ENCODE peak calls at places on chromosomes 2 and 18, in eight cellular contexts. One of them, this sample, is unnamed.

GRCh38 chr18:35740616-35741015 is 159.1 kb downstream of the GALNT1 start:
- DNase-seq in K562: no peak
- DNase-seq in transverse colon: no peak
- DNase-seq in stomach: no peak
- DNase-seq in sigmoid colon: no peak
- DNase-seq in IMR-90: no peak
- DNase-seq in breast epithelium: no peak
- DNase-seq in adrenal gland: no peak
- DNase-seq in this sample: no peak

GRCh38 chr2:236133410-236134012 is 34.7 kb downstream of the GBX2 start:
- DNase-seq in K562: no peak
- DNase-seq in transverse colon: no peak
- DNase-seq in stomach: no peak
- DNase-seq in sigmoid colon: no peak
- DNase-seq in IMR-90: no peak
- DNase-seq in breast epithelium: no peak
- DNase-seq in adrenal gland: no peak
- DNase-seq in this sample: no peak

GRCh38 chr2:58702302-58702696 is 461.2 kb upstream of the FANCL start:
- DNase-seq in K562: no peak
- DNase-seq in transverse colon: no peak
- DNase-seq in stomach: no peak
- DNase-seq in sigmoid colon: no peak
- DNase-seq in IMR-90: peak; percentile 0
- DNase-seq in breast epithelium: no peak
- DNase-seq in adrenal gland: no peak
- DNase-seq in this sample: no peak

GRCh38 chr2:184597571-184597980 is 753 bp upstream of the ZNF804A start:
- DNase-seq in K562: no peak
- DNase-seq in transverse colon: peak; percentile 20
- DNase-seq in stomach: no peak
- DNase-seq in sigmoid colon: no peak
- DNase-seq in IMR-90: peak; percentile 63
- DNase-seq in breast epithelium: no peak
- DNase-seq in adrenal gland: no peak
- DNase-seq in this sample: peak; percentile 21

GRCh38 chr2:69089244-69089643 is 76.3 kb downstream of the ANTXR1 start:
- DNase-seq in K562: no peak
- DNase-seq in transverse colon: no peak
- DNase-seq in stomach: no peak
- DNase-seq in sigmoid colon: no peak
- DNase-seq in IMR-90: peak; percentile 57
- DNase-seq in breast epithelium: no peak
- DNase-seq in adrenal gland: no peak
- DNase-seq in this sample: no peak

GRCh38 chr18:75244336-75244735 is 33.7 kb downstream of the TSHZ1 start:
- DNase-seq in K562: peak; percentile 28
- DNase-seq in transverse colon: no peak
- DNase-seq in stomach: no peak
- DNase-seq in sigmoid colon: no peak
- DNase-seq in IMR-90: no peak
- DNase-seq in breast epithelium: no peak
- DNase-seq in adrenal gland: no peak
- DNase-seq in this sample: no peak

GRCh38 chr2:168632733-168633132 is 169.7 kb upstream of the NOSTRIN start:
- DNase-seq in K562: peak; percentile 38
- DNase-seq in transverse colon: no peak
- DNase-seq in stomach: no peak
- DNase-seq in sigmoid colon: no peak
- DNase-seq in IMR-90: peak; percentile 59
- DNase-seq in breast epithelium: no peak
- DNase-seq in adrenal gland: no peak
- DNase-seq in this sample: peak; percentile 37

GRCh38 chr2:195411219-195411687 is 245.8 kb upstream of the SLC39A10 start:
- DNase-seq in K562: no peak
- DNase-seq in transverse colon: no peak
- DNase-seq in stomach: no peak
- DNase-seq in sigmoid colon: no peak
- DNase-seq in IMR-90: peak; percentile 69
- DNase-seq in breast epithelium: no peak
- DNase-seq in adrenal gland: no peak
- DNase-seq in this sample: no peak

GRCh38 chr2:211157211-211157610 is 600.8 kb downstream of the CPS1 start:
- DNase-seq in K562: no peak
- DNase-seq in transverse colon: no peak
- DNase-seq in stomach: no peak
- DNase-seq in sigmoid colon: no peak
- DNase-seq in IMR-90: no peak
- DNase-seq in breast epithelium: no peak
- DNase-seq in adrenal gland: no peak
- DNase-seq in this sample: no peak

GRCh38 chr2:211159972-211160371 is 603.6 kb downstream of the CPS1 start:
- DNase-seq in K562: no peak
- DNase-seq in transverse colon: no peak
- DNase-seq in stomach: no peak
- DNase-seq in sigmoid colon: no peak
- DNase-seq in IMR-90: no peak
- DNase-seq in breast epithelium: no peak
- DNase-seq in adrenal gland: no peak
- DNase-seq in this sample: no peak

GRCh38 chr2:211157856-211158463 is 601.6 kb downstream of the CPS1 start:
- DNase-seq in K562: peak; percentile 6
- DNase-seq in transverse colon: peak; percentile 73
- DNase-seq in stomach: peak; percentile 85
- DNase-seq in sigmoid colon: peak; percentile 64
- DNase-seq in IMR-90: peak; percentile 36
- DNase-seq in breast epithelium: peak; percentile 28
- DNase-seq in adrenal gland: peak; percentile 71
- DNase-seq in this sample: peak; percentile 94

GRCh38 chr2:211161236-211161635 is 604.8 kb downstream of the CPS1 start:
- DNase-seq in K562: no peak
- DNase-seq in transverse colon: no peak
- DNase-seq in stomach: no peak
- DNase-seq in sigmoid colon: no peak
- DNase-seq in IMR-90: no peak
- DNase-seq in breast epithelium: no peak
- DNase-seq in adrenal gland: no peak
- DNase-seq in this sample: no peak
- TF ChIP-seq POLR2A in K562: no peak
- TF ChIP-seq POLR2A in transverse colon: no peak
- TF ChIP-seq POLR2A in stomach: no peak
- TF ChIP-seq POLR2A in sigmoid colon: no peak
- TF ChIP-seq POLR2A in IMR-90: no peak
- TF ChIP-seq POLR2A in breast epithelium: no peak
- TF ChIP-seq POLR2A in adrenal gland: no peak
- TF ChIP-seq POLR2A in this sample: no peak

GRCh38 chr2:126881591-126881990 is 17.1 kb upstream of the TEX51 start:
- DNase-seq in K562: no peak
- DNase-seq in transverse colon: no peak
- DNase-seq in stomach: no peak
- DNase-seq in sigmoid colon: peak; percentile 41
- DNase-seq in IMR-90: no peak
- DNase-seq in breast epithelium: no peak
- DNase-seq in adrenal gland: peak; percentile 4
- DNase-seq in this sample: no peak
- H3K27ac ChIP-seq in K562: no peak overlapping the region
- H3K27ac ChIP-seq in transverse colon: no peak overlapping the region
- H3K27ac ChIP-seq in stomach: no peak overlapping the region
- H3K27ac ChIP-seq in sigmoid colon: no peak overlapping the region
- H3K27ac ChIP-seq in IMR-90: no peak overlapping the region
- H3K27ac ChIP-seq in breast epithelium: no peak overlapping the region
- H3K27ac ChIP-seq in adrenal gland: no peak overlapping the region
- H3K27ac ChIP-seq in this sample: no peak overlapping the region

DNA sequence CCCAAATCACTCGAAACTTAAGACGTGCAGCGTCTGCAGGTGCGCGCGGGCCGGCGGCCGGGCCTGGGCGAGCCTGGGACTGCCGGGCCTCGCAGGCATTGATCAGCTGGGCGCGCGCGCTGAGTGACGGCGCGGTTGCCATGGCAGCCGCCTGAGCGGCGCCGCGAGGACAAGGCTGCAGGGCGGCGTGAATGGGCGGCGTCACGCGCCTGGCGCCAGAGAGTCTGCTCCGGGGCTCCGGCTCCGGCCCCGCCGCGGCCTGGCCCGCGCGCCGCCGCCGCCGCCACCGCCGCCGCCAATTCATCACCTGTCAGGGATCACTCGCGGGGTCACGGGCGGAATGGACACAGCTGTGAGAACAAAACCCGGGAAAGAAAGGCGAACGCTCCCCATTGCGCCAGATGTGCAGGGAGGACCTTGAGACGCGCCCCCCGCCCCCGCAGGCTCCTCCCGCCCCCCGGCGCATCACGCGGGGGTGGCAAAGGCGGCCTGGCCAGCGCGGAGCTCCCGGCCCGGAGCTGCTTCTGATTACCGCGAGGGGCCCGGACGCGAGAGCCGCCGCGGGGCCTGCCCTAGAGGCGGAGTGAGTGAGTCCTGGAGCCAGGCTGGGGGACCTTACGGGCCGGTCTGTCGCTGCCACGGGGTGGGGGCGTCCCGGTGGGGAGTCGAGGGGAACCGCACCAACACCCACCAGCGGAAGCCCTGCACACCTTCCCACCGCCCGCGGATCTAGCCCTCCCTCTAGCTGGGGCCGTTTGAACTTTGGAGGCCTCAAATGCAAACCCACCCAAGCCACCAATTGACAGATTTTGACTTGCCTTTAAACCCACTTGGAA is 2.9 kb upstream of the ID2 start:
- DNase-seq in K562: peak; percentile 90
- DNase-seq in transverse colon: peak; percentile 94
- DNase-seq in stomach: peak; percentile 95
- DNase-seq in sigmoid colon: peak; percentile 96
- DNase-seq in IMR-90: peak; percentile 91
- DNase-seq in breast epithelium: peak; percentile 80
- DNase-seq in adrenal gland: peak; percentile 94
- DNase-seq in this sample: peak; percentile 96
- TF ChIP-seq POLR2A in K562: peak; percentile 64
- TF ChIP-seq POLR2A in transverse colon: peak; percentile 54
- TF ChIP-seq POLR2A in stomach: no peak
- TF ChIP-seq POLR2A in sigmoid colon: no peak
- TF ChIP-seq POLR2A in IMR-90: peak; percentile 24
- TF ChIP-seq POLR2A in breast epithelium: no peak
- TF ChIP-seq POLR2A in adrenal gland: peak; percentile 84
- TF ChIP-seq POLR2A in this sample: no peak

GRCh38 chr2:240437861-240438809 is 2.7 kb downstream of the GPC1 start:
- DNase-seq in K562: peak; percentile 83
- DNase-seq in transverse colon: peak; percentile 62
- DNase-seq in stomach: peak; percentile 78
- DNase-seq in sigmoid colon: peak; percentile 86
- DNase-seq in IMR-90: peak; percentile 42
- DNase-seq in breast epithelium: no peak
- DNase-seq in adrenal gland: peak; percentile 79
- DNase-seq in this sample: peak; percentile 86
- H3K27ac ChIP-seq in K562: no peak overlapping the region
- H3K27ac ChIP-seq in transverse colon: no peak overlapping the region
- H3K27ac ChIP-seq in stomach: no peak overlapping the region
- H3K27ac ChIP-seq in sigmoid colon: no peak overlapping the region
- H3K27ac ChIP-seq in IMR-90: peak overlapping the region; percentile 42
- H3K27ac ChIP-seq in breast epithelium: no peak overlapping the region
- H3K27ac ChIP-seq in adrenal gland: peak overlapping the region; percentile 52
- H3K27ac ChIP-seq in this sample: no peak overlapping the region

DNA sequence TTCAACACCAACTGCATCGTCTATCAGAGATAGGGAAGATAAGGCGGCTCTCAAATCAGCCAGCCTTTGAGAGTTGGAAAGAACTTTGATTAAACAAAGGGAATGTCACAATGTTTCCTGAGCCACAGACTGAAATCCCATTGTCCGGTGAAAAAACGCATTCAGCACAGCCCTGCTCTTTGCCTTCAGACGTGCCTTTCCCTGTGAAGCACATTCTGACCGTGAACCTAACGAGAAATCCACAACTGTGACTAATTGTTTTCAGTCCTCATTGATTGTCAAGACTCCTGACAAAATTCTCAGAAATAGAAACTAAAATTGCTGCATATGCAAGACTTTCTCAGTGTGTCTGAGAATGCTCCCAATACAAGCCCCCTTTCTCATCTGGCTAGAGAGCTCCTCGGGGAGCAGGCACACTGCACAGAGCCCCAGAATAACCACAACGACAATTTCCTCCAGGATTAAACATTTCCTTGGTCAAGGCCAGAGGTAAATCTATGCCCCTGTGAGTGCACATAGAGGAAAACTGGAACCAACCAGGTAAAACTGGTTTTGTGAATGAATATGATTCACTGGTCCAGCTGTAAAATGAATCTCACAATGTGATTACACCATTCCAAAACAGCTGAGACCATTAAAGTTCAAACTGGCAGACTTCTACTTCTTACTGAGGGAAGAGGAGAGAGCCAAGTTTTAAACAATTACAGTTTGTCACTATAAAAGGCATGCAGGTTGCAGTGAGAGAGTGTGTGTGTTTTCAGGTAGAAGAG is 561.9 kb upstream of the ID2 start:
- DNase-seq in K562: no peak
- DNase-seq in transverse colon: peak; percentile 27
- DNase-seq in stomach: no peak
- DNase-seq in sigmoid colon: no peak
- DNase-seq in IMR-90: peak; percentile 73
- DNase-seq in breast epithelium: no peak
- DNase-seq in adrenal gland: no peak
- DNase-seq in this sample: peak; percentile 72
- TF ChIP-seq POLR2A in K562: no peak
- TF ChIP-seq POLR2A in transverse colon: peak; percentile 26
- TF ChIP-seq POLR2A in stomach: no peak
- TF ChIP-seq POLR2A in sigmoid colon: no peak
- TF ChIP-seq POLR2A in IMR-90: no peak
- TF ChIP-seq POLR2A in breast epithelium: no peak
- TF ChIP-seq POLR2A in adrenal gland: peak; percentile 53
- TF ChIP-seq POLR2A in this sample: no peak

GRCh38 chr18:61738042-61738441 is 154.8 kb downstream of the RNF152 start:
- DNase-seq in K562: no peak
- DNase-seq in transverse colon: no peak
- DNase-seq in stomach: no peak
- DNase-seq in sigmoid colon: no peak
- DNase-seq in IMR-90: no peak
- DNase-seq in breast epithelium: no peak
- DNase-seq in adrenal gland: no peak
- DNase-seq in this sample: peak; percentile 37
- H3K27ac ChIP-seq in K562: no peak overlapping the region
- H3K27ac ChIP-seq in transverse colon: peak overlapping the region; percentile 40
- H3K27ac ChIP-seq in stomach: peak overlapping the region; percentile 20
- H3K27ac ChIP-seq in sigmoid colon: peak overlapping the region; percentile 42
- H3K27ac ChIP-seq in IMR-90: no peak overlapping the region
- H3K27ac ChIP-seq in breast epithelium: peak overlapping the region; percentile 57
- H3K27ac ChIP-seq in adrenal gland: peak overlapping the region; percentile 69
- H3K27ac ChIP-seq in this sample: peak overlapping the region; percentile 90

This sample was measured in testis.